ENCODE peak calls at places on chromosome 12, in seven cellular contexts. One of them, this sample, is unnamed.

GRCh38 chr12:28257411-28257810 is 67.2 kb downstream of the CCDC91 start:
- DNase-seq in GM12878: no peak
- DNase-seq in MM.1S: no peak
- DNase-seq in PC-9: no peak
- DNase-seq in fibroblast of lung: no peak
- DNase-seq in GM23248: no peak
- DNase-seq in OCI-LY7: no peak
- DNase-seq in this sample: no peak

GRCh38 chr12:53223006-53223305 is 9.1 kb downstream of the RARG start:
- DNase-seq in GM12878: no peak
- DNase-seq in MM.1S: no peak
- DNase-seq in PC-9: no peak
- DNase-seq in fibroblast of lung: no peak
- DNase-seq in GM23248: peak; percentile 48
- DNase-seq in OCI-LY7: no peak
- DNase-seq in this sample: no peak

GRCh38 chr12:47721431-47721973 is 3.8 kb downstream of the ENDOU start:
- DNase-seq in GM12878: no peak
- DNase-seq in MM.1S: no peak
- DNase-seq in PC-9: no peak
- DNase-seq in fibroblast of lung: no peak
- DNase-seq in GM23248: no peak
- DNase-seq in OCI-LY7: no peak
- DNase-seq in this sample: no peak

GRCh38 chr12:67520611-67521010 is 127.9 kb upstream of the DYRK2 start:
- DNase-seq in GM12878: no peak
- DNase-seq in MM.1S: no peak
- DNase-seq in PC-9: no peak
- DNase-seq in fibroblast of lung: no peak
- DNase-seq in GM23248: no peak
- DNase-seq in OCI-LY7: no peak
- DNase-seq in this sample: no peak

GRCh38 chr12:68591716-68592437 is 18.8 kb upstream of the RAP1B start:
- DNase-seq in GM12878: peak; percentile 45
- DNase-seq in MM.1S: peak; percentile 80
- DNase-seq in PC-9: no peak
- DNase-seq in fibroblast of lung: no peak
- DNase-seq in GM23248: no peak
- DNase-seq in OCI-LY7: peak; percentile 85
- DNase-seq in this sample: no peak

GRCh38 chr12:120686151-120686689 is 729 bp upstream of the MLEC start:
- DNase-seq in GM12878: peak; percentile 93
- DNase-seq in MM.1S: peak; percentile 95
- DNase-seq in PC-9: peak; percentile 93
- DNase-seq in fibroblast of lung: peak; percentile 97
- DNase-seq in GM23248: peak; percentile 100
- DNase-seq in OCI-LY7: peak; percentile 100
- DNase-seq in this sample: peak; percentile 85

GRCh38 chr12:93616584-93617101 is 44.2 kb downstream of the SOCS2 start:
- DNase-seq in GM12878: no peak
- DNase-seq in MM.1S: no peak
- DNase-seq in PC-9: no peak
- DNase-seq in fibroblast of lung: peak; percentile 44
- DNase-seq in GM23248: peak; percentile 77
- DNase-seq in OCI-LY7: no peak
- DNase-seq in this sample: peak; percentile 9

GRCh38 chr12:108129017-108129812 is at the start of gene WSCD2:
- DNase-seq in GM12878: no peak
- DNase-seq in MM.1S: peak; percentile 42
- DNase-seq in PC-9: no peak
- DNase-seq in fibroblast of lung: no peak
- DNase-seq in GM23248: peak; percentile 47
- DNase-seq in OCI-LY7: no peak
- DNase-seq in this sample: no peak

GRCh38 chr12:58922849-58923248 is 2.5 kb upstream of the LRIG3 start:
- DNase-seq in GM12878: no peak
- DNase-seq in MM.1S: no peak
- DNase-seq in PC-9: peak; percentile 78
- DNase-seq in fibroblast of lung: peak; percentile 80
- DNase-seq in GM23248: peak; percentile 47
- DNase-seq in OCI-LY7: no peak
- DNase-seq in this sample: no peak

GRCh38 chr12:155006-155405 is 59.0 kb downstream of the SLC6A12 start:
- DNase-seq in GM12878: no peak
- DNase-seq in MM.1S: no peak
- DNase-seq in PC-9: no peak
- DNase-seq in fibroblast of lung: no peak
- DNase-seq in GM23248: no peak
- DNase-seq in OCI-LY7: no peak
- DNase-seq in this sample: no peak

GRCh38 chr12:77685112-77685511 is 145.6 kb upstream of the NAV3 start:
- DNase-seq in GM12878: peak; percentile 7
- DNase-seq in MM.1S: peak; percentile 72
- DNase-seq in PC-9: no peak
- DNase-seq in fibroblast of lung: peak; percentile 89
- DNase-seq in GM23248: peak; percentile 90
- DNase-seq in OCI-LY7: peak; percentile 55
- DNase-seq in this sample: peak; percentile 5

GRCh38 chr12:62922539-62922938 is 12.4 kb downstream of the PPM1H start:
- DNase-seq in GM12878: no peak
- DNase-seq in MM.1S: no peak
- DNase-seq in PC-9: no peak
- DNase-seq in fibroblast of lung: no peak
- DNase-seq in GM23248: no peak
- DNase-seq in OCI-LY7: no peak
- DNase-seq in this sample: no peak

GRCh38 chr12:46153267-46153872 is 115.5 kb downstream of the SLC38A1 start:
- DNase-seq in GM12878: no peak
- DNase-seq in MM.1S: peak; percentile 45
- DNase-seq in PC-9: peak; percentile 35
- DNase-seq in fibroblast of lung: peak; percentile 63
- DNase-seq in GM23248: peak; percentile 78
- DNase-seq in OCI-LY7: peak; percentile 55
- DNase-seq in this sample: no peak

GRCh38 chr12:69966839-69967238 is 141.8 kb downstream of the MYRFL start:
- DNase-seq in GM12878: no peak
- DNase-seq in MM.1S: no peak
- DNase-seq in PC-9: peak; percentile 57
- DNase-seq in fibroblast of lung: no peak
- DNase-seq in GM23248: peak; percentile 63
- DNase-seq in OCI-LY7: no peak
- DNase-seq in this sample: peak; percentile 91

GRCh38 chr12:79689477-79690155 is 1.1 kb downstream of the PAWR start:
- DNase-seq in GM12878: no peak
- DNase-seq in MM.1S: peak; percentile 39
- DNase-seq in PC-9: peak; percentile 49
- DNase-seq in fibroblast of lung: peak; percentile 40
- DNase-seq in GM23248: peak; percentile 73
- DNase-seq in OCI-LY7: peak; percentile 66
- DNase-seq in this sample: no peak

GRCh38 chr12:52873832-52874572 is 25.2 kb upstream of the KRT78 start:
- DNase-seq in GM12878: no peak
- DNase-seq in MM.1S: no peak
- DNase-seq in PC-9: peak; percentile 91
- DNase-seq in fibroblast of lung: peak; percentile 88
- DNase-seq in GM23248: peak; percentile 99
- DNase-seq in OCI-LY7: no peak
- DNase-seq in this sample: no peak

GRCh38 chr12:84463756-84464495 is 448.7 kb downstream of the SLC6A15 start:
- DNase-seq in GM12878: no peak
- DNase-seq in MM.1S: no peak
- DNase-seq in PC-9: no peak
- DNase-seq in fibroblast of lung: peak; percentile 90
- DNase-seq in GM23248: peak; percentile 75
- DNase-seq in OCI-LY7: no peak
- DNase-seq in this sample: no peak

GRCh38 chr12:131383741-131384543 is 326.9 kb upstream of the SFSWAP start:
- DNase-seq in GM12878: no peak
- DNase-seq in MM.1S: no peak
- DNase-seq in PC-9: no peak
- DNase-seq in fibroblast of lung: no peak
- DNase-seq in GM23248: no peak
- DNase-seq in OCI-LY7: no peak
- DNase-seq in this sample: no peak

GRCh38 chr12:47277972-47278448 is 198.3 kb upstream of the AMIGO2 start:
- DNase-seq in GM12878: no peak
- DNase-seq in MM.1S: no peak
- DNase-seq in PC-9: peak; percentile 92
- DNase-seq in fibroblast of lung: peak; percentile 88
- DNase-seq in GM23248: peak; percentile 99
- DNase-seq in OCI-LY7: no peak
- DNase-seq in this sample: peak; percentile 83

GRCh38 chr12:120847392-120848157 is 56.6 kb downstream of the SPPL3 start:
- DNase-seq in GM12878: peak; percentile 78
- DNase-seq in MM.1S: peak; percentile 81
- DNase-seq in PC-9: no peak
- DNase-seq in fibroblast of lung: no peak
- DNase-seq in GM23248: peak; percentile 26
- DNase-seq in OCI-LY7: peak; percentile 77
- DNase-seq in this sample: no peak

GRCh38 chr12:3869860-3870259 is 3.3 kb downstream of the PARP11 start:
- DNase-seq in GM12878: no peak
- DNase-seq in MM.1S: peak; percentile 60
- DNase-seq in PC-9: no peak
- DNase-seq in fibroblast of lung: no peak
- DNase-seq in GM23248: no peak
- DNase-seq in OCI-LY7: no peak
- DNase-seq in this sample: no peak
- H2AFZ ChIP-seq in GM12878: no peak overlapping the region
- H2AFZ ChIP-seq in MM.1S: no peak overlapping the region
- H2AFZ ChIP-seq in PC-9: no peak overlapping the region
- H2AFZ ChIP-seq in fibroblast of lung: no peak overlapping the region
- H2AFZ ChIP-seq in GM23248: no peak overlapping the region
- H2AFZ ChIP-seq in OCI-LY7: peak overlapping the region; percentile 24
- H2AFZ ChIP-seq in this sample: no peak overlapping the region

GRCh38 chr12:57232156-57232756 is 2.7 kb downstream of the SHMT2 start:
- DNase-seq in GM12878: no peak
- DNase-seq in MM.1S: no peak
- DNase-seq in PC-9: no peak
- DNase-seq in fibroblast of lung: no peak
- DNase-seq in GM23248: peak; percentile 39
- DNase-seq in OCI-LY7: no peak
- DNase-seq in this sample: no peak
- H3K4me3 ChIP-seq in GM12878: no peak overlapping the region
- H3K4me3 ChIP-seq in MM.1S: no peak overlapping the region
- H3K4me3 ChIP-seq in PC-9: no peak overlapping the region
- H3K4me3 ChIP-seq in fibroblast of lung: no peak overlapping the region
- H3K4me3 ChIP-seq in GM23248: peak overlapping the region; percentile 84
- H3K4me3 ChIP-seq in OCI-LY7: no peak overlapping the region
- H3K4me3 ChIP-seq in this sample: no peak overlapping the region

GRCh38 chr12:50041461-50041860 is 15.9 kb upstream of the ASIC1 start:
- DNase-seq in GM12878: no peak
- DNase-seq in MM.1S: no peak
- DNase-seq in PC-9: no peak
- DNase-seq in fibroblast of lung: no peak
- DNase-seq in GM23248: no peak
- DNase-seq in OCI-LY7: no peak
- DNase-seq in this sample: no peak

GRCh38 chr12:50042693-50043092 is 14.7 kb upstream of the ASIC1 start:
- DNase-seq in GM12878: no peak
- DNase-seq in MM.1S: no peak
- DNase-seq in PC-9: no peak
- DNase-seq in fibroblast of lung: no peak
- DNase-seq in GM23248: no peak
- DNase-seq in OCI-LY7: no peak
- DNase-seq in this sample: no peak

GRCh38 chr12:50041962-50042361 is 15.4 kb upstream of the ASIC1 start:
- DNase-seq in GM12878: no peak
- DNase-seq in MM.1S: no peak
- DNase-seq in PC-9: no peak
- DNase-seq in fibroblast of lung: no peak
- DNase-seq in GM23248: no peak
- DNase-seq in OCI-LY7: no peak
- DNase-seq in this sample: no peak

GRCh38 chr12:50043308-50043707 is 14.1 kb upstream of the ASIC1 start:
- DNase-seq in GM12878: no peak
- DNase-seq in MM.1S: no peak
- DNase-seq in PC-9: no peak
- DNase-seq in fibroblast of lung: no peak
- DNase-seq in GM23248: no peak
- DNase-seq in OCI-LY7: no peak
- DNase-seq in this sample: no peak

DNA sequence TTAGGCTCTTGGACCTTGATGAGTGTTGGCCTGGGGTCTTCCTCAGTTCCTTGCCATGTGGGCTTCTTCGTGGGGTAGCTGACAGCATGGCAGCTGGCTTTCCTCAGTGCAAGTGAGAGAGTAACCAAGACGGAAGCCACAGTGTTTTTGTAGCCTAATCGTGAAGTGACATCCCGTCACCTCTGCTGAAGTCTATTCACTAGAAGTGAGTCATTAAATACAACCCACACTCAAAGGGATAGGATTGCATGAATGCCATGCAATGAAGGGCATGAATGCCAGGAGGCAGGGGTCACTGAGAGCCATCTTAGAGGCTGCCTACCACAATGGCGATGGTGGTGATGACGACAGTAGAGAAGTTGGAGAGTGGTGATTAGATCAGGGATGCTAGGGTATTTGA is 13.5 kb upstream of the ASIC1 start:
- DNase-seq in GM12878: no peak
- DNase-seq in MM.1S: no peak
- DNase-seq in PC-9: no peak
- DNase-seq in fibroblast of lung: no peak
- DNase-seq in GM23248: no peak
- DNase-seq in OCI-LY7: no peak
- DNase-seq in this sample: no peak
- H3K4me2 ChIP-seq in GM12878: no peak overlapping the region
- H3K4me2 ChIP-seq in MM.1S: no peak overlapping the region
- H3K4me2 ChIP-seq in PC-9: no peak overlapping the region
- H3K4me2 ChIP-seq in fibroblast of lung: no peak overlapping the region
- H3K4me2 ChIP-seq in GM23248: no peak overlapping the region
- H3K4me2 ChIP-seq in OCI-LY7: no peak overlapping the region
- H3K4me2 ChIP-seq in this sample: no peak overlapping the region

DNA sequence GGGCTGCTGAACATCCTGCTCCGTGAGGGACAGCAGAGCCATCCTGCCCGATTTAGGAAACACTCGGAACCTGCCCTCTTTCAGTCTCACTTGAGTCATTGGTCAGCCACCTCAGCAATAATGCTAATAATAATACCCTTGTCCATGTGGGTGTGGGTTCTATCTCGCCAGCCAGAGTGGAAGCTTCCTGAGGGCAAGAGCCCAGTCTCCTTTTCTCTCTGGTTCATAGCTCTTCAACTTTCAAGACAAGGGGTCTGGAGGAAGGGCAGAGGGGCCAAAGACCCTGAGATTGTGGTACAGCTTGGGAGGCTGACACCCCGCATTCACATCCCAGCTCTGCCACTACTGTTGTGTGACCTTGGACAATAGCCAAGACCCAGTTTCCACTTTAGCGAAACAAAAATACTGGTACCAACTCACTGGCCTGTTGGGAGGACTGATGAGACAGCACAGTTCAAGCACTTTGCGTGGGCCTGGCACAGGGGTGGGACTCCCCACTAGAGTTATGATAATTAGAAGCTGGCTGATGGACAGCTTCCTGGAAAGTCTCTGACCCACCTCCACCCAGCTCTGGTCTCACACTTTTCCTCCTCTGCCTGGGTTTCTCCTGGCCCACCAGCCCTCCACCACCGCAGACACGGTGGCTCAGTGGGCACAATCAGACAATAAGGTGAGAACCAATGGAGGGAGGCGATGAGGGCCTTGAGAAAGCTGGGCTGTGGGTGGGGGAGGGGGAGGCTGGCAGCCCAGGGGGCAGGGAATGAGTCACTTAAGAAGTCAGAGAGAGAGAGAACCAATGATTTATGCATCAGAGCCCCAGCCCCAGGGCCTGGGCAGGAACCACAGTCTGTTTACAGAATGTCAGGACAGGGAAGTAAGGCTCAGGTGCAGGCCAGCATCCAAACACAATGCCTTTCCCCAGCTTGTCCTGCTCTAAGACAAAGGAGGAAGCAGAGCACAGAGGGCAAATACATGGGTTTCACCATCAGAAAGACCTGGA is 9.6 kb downstream of the FAIM2 start:
- DNase-seq in GM12878: no peak
- DNase-seq in MM.1S: no peak
- DNase-seq in PC-9: peak; percentile 94
- DNase-seq in fibroblast of lung: peak; percentile 11
- DNase-seq in GM23248: peak; percentile 17
- DNase-seq in OCI-LY7: peak; percentile 3
- DNase-seq in this sample: no peak
- H2AFZ ChIP-seq in GM12878: no peak overlapping the region
- H2AFZ ChIP-seq in MM.1S: no peak overlapping the region
- H2AFZ ChIP-seq in PC-9: no peak overlapping the region
- H2AFZ ChIP-seq in fibroblast of lung: no peak overlapping the region
- H2AFZ ChIP-seq in GM23248: no peak overlapping the region
- H2AFZ ChIP-seq in OCI-LY7: no peak overlapping the region
- H2AFZ ChIP-seq in this sample: no peak overlapping the region

This sample was measured in keratinocyte.